ENCODE peak calls at places on chromosomes 7 and 10, in four cellular contexts. I is neural progenitor cell, E is fibroblast of pulmonary artery, Y is skeletal muscle cell. U is an unnamed sample.

GRCh38 chr7:28623105-28623730 is 210.9 kb downstream of the CREB5 start:
- DNase-seq in I (no peak), E (peak; percentile 43), Y (peak; percentile 41), U (no peak)

GRCh38 chr10:49257159-49257558 is 41.8 kb upstream of the C10orf71 start:
- DNase-seq in I (no peak), E (no peak), Y (no peak), U (no peak)

GRCh38 chr7:98295467-98296220 is 14.2 kb downstream of the BRI3 start:
- DNase-seq in I (no peak), E (no peak), Y (no peak), U (no peak)

GRCh38 chr10:95341716-95342130 is 50.9 kb upstream of the PDLIM1 start:
- DNase-seq in I (no peak), E (peak; percentile 85), Y (no peak), U (no peak)

GRCh38 chr7:149220534-149220933 is 18.9 kb upstream of the ZNF212 start:
- DNase-seq in I (no peak), E (peak; percentile 51), Y (peak; percentile 23), U (no peak)

GRCh38 chr10:7553531-7553930 is 113.2 kb downstream of the ITIH5 start:
- DNase-seq in I (no peak), E (no peak), Y (no peak), U (no peak)

GRCh38 chr7:12131122-12131521 is 80.0 kb upstream of the TMEM106B start:
- DNase-seq in I (no peak), E (no peak), Y (no peak), U (no peak)

GRCh38 chr10:106897631-106898161 is 266.8 kb downstream of the SORCS1 start:
- DNase-seq in I (no peak), E (no peak), Y (no peak), U (no peak)

GRCh38 chr7:76047305-76047810 is 442 bp downstream of the STYXL1 start:
- DNase-seq in I (no peak), E (peak; percentile 16), Y (no peak), U (no peak)

GRCh38 chr10:24241536-24241935 is 32.6 kb downstream of the KIAA1217 start:
- DNase-seq in I (no peak), E (no peak), Y (no peak), U (no peak)

GRCh38 chr10:88553116-88553752 is 29.9 kb downstream of the RNLS start:
- DNase-seq in I (peak; percentile 61), E (peak; percentile 91), Y (peak; percentile 62), U (peak; percentile 13)

GRCh38 chr7:54664235-54665228 is 94.5 kb downstream of the SEC61G start:
- DNase-seq in I (peak; percentile 88), E (peak; percentile 1), Y (no peak), U (peak; percentile 94)

GRCh38 chr7:93147358-93147757 is 827 bp downstream of the SAMD9L start:
- DNase-seq in I (no peak), E (peak; percentile 63), Y (no peak), U (no peak)

GRCh38 chr7:1458676-1459511 is at the start of gene MICALL2:
- DNase-seq in I (peak; percentile 55), E (peak; percentile 84), Y (peak; percentile 58), U (peak; percentile 88)

GRCh38 chr10:48235501-48235900 is 39.0 kb downstream of the FRMPD2 start:
- DNase-seq in I (no peak), E (no peak), Y (no peak), U (no peak)

GRCh38 chr10:55551603-55552002 is 750.6 kb upstream of the PCDH15 start:
- DNase-seq in I (no peak), E (no peak), Y (no peak), U (no peak)

GRCh38 chr7:137791947-137792346 is 54.8 kb downstream of the DGKI start:
- DNase-seq in I (no peak), E (no peak), Y (no peak), U (no peak)

GRCh38 chr7:100965723-100966541 is 3.4 kb upstream of the MUC12 start:
- DNase-seq in I (peak; percentile 99), E (peak; percentile 52), Y (no peak), U (peak; percentile 100)

GRCh38 chr10:86373828-86374227 is 7.2 kb upstream of the GRID1 start:
- DNase-seq in I (no peak), E (no peak), Y (no peak), U (no peak)

GRCh38 chr7:102891693-102892261 is 21.0 kb upstream of the LRRC17 start:
- DNase-seq in I (no peak), E (peak; percentile 85), Y (peak; percentile 78), U (no peak)

GRCh38 chr10:28664369-28664740 is 13.0 kb upstream of the BAMBI start:
- DNase-seq in I (no peak), E (peak; percentile 74), Y (peak; percentile 58), U (no peak)

GRCh38 chr7:121049897-121050296 is 61.4 kb downstream of the CPED1 start:
- DNase-seq in I (no peak), E (no peak), Y (no peak), U (no peak)

GRCh38 chr7:22647451-22648257 is 79.3 kb upstream of the IL6 start:
- DNase-seq in I (no peak), E (peak; percentile 95), Y (peak; percentile 73), U (no peak)

GRCh38 chr10:110304394-110304779 is 333 bp downstream of the SMNDC1 start:
- DNase-seq in I (peak; percentile 80), E (no peak), Y (no peak), U (no peak)

GRCh38 chr10:6464862-6465430 is 115.1 kb downstream of the PRKCQ start:
- DNase-seq in I (no peak), E (no peak), Y (no peak), U (no peak)

GRCh38 chr7:133975130-133975529 is 152.0 kb upstream of the LRGUK start:
- DNase-seq in I (no peak), E (no peak), Y (no peak), U (no peak)

GRCh38 chr7:133551471-133551870 is 298.6 kb downstream of the EXOC4 start:
- DNase-seq in I (no peak), E (no peak), Y (no peak), U (no peak)

GRCh38 chr10:43078175-43078985 is 1.5 kb downstream of the RET start:
- DNase-seq in I (no peak), E (no peak), Y (no peak), U (peak; percentile 68)

GRCh38 chr10:5606321-5606720 is 60.1 kb downstream of the ASB13 start:
- DNase-seq in I (no peak), E (no peak), Y (no peak), U (no peak)

GRCh38 chr10:78964952-78965633 is 103.7 kb upstream of the ZMIZ1 start:
- DNase-seq in I (peak; percentile 88), E (no peak), Y (no peak), U (peak; percentile 94)

GRCh38 chr7:123148813-123149212 is 51.0 kb downstream of the SLC13A1 start:
- DNase-seq in I (no peak), E (peak; percentile 16), Y (no peak), U (no peak)

GRCh38 chr10:65032867-65033769 is 1511.9 kb downstream of the REEP3 start:
- DNase-seq in I (no peak), E (no peak), Y (no peak), U (no peak)

GRCh38 chr10:86900955-86901354 is 56.5 kb downstream of the MMRN2 start:
- DNase-seq in I (no peak), E (peak; percentile 94), Y (peak; percentile 55), U (no peak)

GRCh38 chr10:78178940-78179339 is 145.3 kb downstream of the RPS24 start:
- DNase-seq in I (no peak), E (peak; percentile 33), Y (no peak), U (peak; percentile 68)

GRCh38 chr10:52539463-52539862 is 225.4 kb downstream of the DKK1 start:
- DNase-seq in I (no peak), E (peak; percentile 49), Y (no peak), U (no peak)

GRCh38 chr7:107345898-107346297 is 124.0 kb upstream of the GPR22 start:
- DNase-seq in I (no peak), E (no peak), Y (no peak), U (no peak)
- H3K4me3 ChIP-seq in I (no peak overlapping the region), E (no peak overlapping the region), Y (no peak overlapping the region), U (no peak overlapping the region)

DNA sequence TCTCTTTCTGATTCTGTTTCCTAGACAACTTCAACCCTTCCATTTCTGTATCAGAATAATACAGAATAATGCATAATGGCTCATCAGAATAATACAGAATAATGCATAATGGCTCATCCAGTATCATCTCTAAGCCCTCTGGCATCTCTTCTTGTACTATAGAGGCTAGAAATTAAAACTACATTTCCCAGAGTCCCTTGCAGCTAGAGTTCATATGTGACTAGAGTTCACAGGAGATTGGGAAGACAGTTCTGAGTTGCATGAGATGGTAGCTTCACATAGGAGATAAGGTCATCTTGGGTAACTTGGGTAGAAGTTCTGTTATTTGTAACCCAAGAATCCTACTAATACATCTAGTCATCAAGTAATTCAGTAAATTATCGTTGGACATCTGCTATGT is 122.9 kb upstream of the NRBF2 start:
- DNase-seq in I (no peak), E (no peak), Y (no peak), U (no peak)
- H3K4me3 ChIP-seq in I (no peak overlapping the region), E (no peak overlapping the region), Y (no peak overlapping the region), U (no peak overlapping the region)

GRCh38 chr10:74187237-74187636 is 36.2 kb downstream of the ADK start:
- DNase-seq in I (no peak), E (no peak), Y (no peak), U (no peak)
- H3K4me3 ChIP-seq in I (no peak overlapping the region), E (no peak overlapping the region), Y (no peak overlapping the region), U (no peak overlapping the region)

DNA sequence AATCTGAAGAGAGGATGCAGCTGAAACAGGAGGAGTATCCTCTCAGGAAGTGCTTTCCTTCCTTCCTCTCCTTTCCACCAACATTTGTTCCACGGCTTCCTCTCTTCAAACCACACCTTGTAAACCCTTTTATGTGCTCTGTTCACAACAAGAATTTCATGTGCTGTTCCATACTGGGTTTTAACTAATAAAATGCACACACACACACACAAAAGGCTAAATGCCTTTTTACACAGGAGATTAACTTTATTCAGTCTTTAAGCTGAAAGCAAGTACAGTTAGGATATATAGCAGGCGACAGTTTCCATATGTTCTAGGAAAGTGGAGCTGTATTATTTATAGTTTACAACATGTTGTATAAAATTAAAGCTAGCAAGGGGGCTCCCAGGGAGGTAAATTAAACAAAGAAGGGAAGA is 106.7 kb downstream of the REEP3 start:
- DNase-seq in I (no peak), E (no peak), Y (no peak), U (no peak)
- H3K4me3 ChIP-seq in I (no peak overlapping the region), E (no peak overlapping the region), Y (no peak overlapping the region), U (no peak overlapping the region)

DNA sequence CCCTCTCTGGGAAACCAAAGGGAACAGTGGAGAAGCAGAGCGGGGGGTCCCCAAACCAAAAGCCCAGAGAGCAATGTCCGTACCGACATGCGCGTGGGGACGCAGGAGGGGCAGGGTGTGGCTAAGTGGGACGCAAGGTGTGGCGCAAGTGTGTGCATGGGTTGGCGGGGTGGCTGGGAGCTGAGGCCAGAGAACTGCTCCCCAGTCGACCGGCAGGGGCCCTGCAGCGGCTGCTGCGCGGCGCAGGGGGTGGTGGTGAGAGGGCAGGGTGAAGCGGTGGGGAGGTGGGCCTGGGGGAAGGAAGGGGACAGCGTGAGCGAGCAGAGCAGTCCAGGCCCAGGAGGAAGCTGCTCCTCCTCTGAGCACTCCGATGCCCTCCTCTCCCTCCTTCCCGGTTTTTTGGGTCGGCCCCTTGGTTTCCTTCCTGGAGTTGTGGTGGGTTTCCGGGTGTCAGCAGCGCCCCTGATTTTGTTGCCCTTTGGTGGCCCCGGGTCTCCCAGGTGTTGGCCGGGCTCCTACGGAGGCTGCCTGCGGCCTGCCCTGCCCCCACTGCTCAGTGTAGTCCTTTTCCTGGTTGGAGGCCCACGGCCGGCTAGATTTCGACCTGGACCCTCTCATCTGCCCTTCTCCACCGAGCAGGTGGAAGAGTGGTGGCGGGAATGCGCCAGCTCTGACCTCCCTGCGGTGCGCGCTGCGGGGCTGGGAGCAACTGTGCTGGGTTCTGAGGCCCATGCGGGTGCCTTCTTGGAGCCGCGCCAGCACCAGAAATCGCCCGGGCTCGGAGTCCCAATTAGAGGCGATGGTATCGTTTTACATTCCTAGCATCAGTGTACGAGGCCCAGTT is 40.5 kb upstream of the COMTD1 start:
- DNase-seq in I (no peak), E (no peak), Y (no peak), U (peak; percentile 68)
- H3K4me3 ChIP-seq in I (no peak overlapping the region), E (no peak overlapping the region), Y (no peak overlapping the region), U (peak overlapping the region; percentile 9)